ENCODE peak calls at places on chromosome X, in ten cellular contexts. U is HCT116, H is stomach, Y is GM23338, D is SK-N-SH, J is sigmoid colon, B is esophagus muscularis mucosa, S is transverse colon, Q is Panc1, L is H1. F is an unnamed sample.

GRCh38 chrX:23385242-23385641 is 50.6 kb downstream of the PTCHD1 start:
- DNase-seq in J (no peak), B (no peak), L (no peak), Q (no peak), U (no peak), S (no peak), H (no peak), Y (no peak), D (no peak), F (no peak)

GRCh38 chrX:41333994-41334865 is at the start of gene DDX3X:
- DNase-seq in J (peak), H (peak), Q (no peak), D (peak), B (peak), Y (peak), S (peak), L (no peak), U (peak), F (peak)

GRCh38 chrX:13268874-13269273 is 51.0 kb downstream of the ATXN3L start:
- DNase-seq in D (no peak), J (no peak), S (no peak), L (no peak), Q (no peak), Y (no peak), H (no peak), U (no peak), B (no peak), F (no peak)

GRCh38 chrX:125998432-125998831 is 167.7 kb downstream of the DCAF12L2 start:
- DNase-seq in Y (peak), D (peak), U (no peak), L (no peak), Q (peak), H (no peak), B (no peak), S (no peak), J (no peak), F (no peak)

GRCh38 chrX:133448512-133449076 is 33.3 kb upstream of the GPC4 start:
- DNase-seq in Y (peak), L (no peak), J (no peak), Q (no peak), U (no peak), S (no peak), B (no peak), H (no peak), D (no peak), F (no peak)

GRCh38 chrX:22278375-22278774 is 5.7 kb downstream of the CBLL2 start:
- DNase-seq in D (no peak), L (no peak), H (no peak), J (no peak), S (no peak), U (no peak), B (no peak), Q (no peak), Y (peak), F (no peak)

GRCh38 chrX:74906427-74906826 is 18.8 kb downstream of the NEXMIF start:
- DNase-seq in B (no peak), Q (no peak), S (no peak), Y (no peak), D (no peak), J (no peak), L (no peak), H (no peak), U (no peak), F (no peak)

GRCh38 chrX:121308276-121308805 is 260.9 kb downstream of the GLUD2 start:
- DNase-seq in J (no peak), Q (peak), S (peak), H (no peak), Y (peak), B (no peak), D (peak), L (no peak), U (peak), F (no peak)

GRCh38 chrX:148310402-148311200 is 189.8 kb upstream of the AFF2 start:
- DNase-seq in D (no peak), Y (no peak), Q (no peak), B (no peak), U (no peak), S (no peak), J (no peak), L (no peak), H (no peak), F (no peak)

GRCh38 chrX:43165343-43165920 is 387.5 kb upstream of the PPP1R2C start:
- DNase-seq in Q (no peak), U (no peak), Y (no peak), B (no peak), D (no peak), L (no peak), J (no peak), S (no peak), H (no peak), F (no peak)

GRCh38 chrX:118347131-118347530 is 1.2 kb downstream of the WDR44 start:
- DNase-seq in B (no peak), H (no peak), L (no peak), S (no peak), J (no peak), Q (no peak), Y (no peak), D (peak), U (no peak), F (no peak)

GRCh38 chrX:103730746-103731508 is 20.2 kb downstream of the TMEM31 start:
- DNase-seq in S (no peak), Q (no peak), B (no peak), L (no peak), Y (no peak), J (no peak), D (no peak), H (no peak), U (no peak), F (no peak)

GRCh38 chrX:68060506-68061205 is 372.6 kb downstream of the OPHN1 start:
- DNase-seq in S (no peak), U (no peak), J (no peak), B (no peak), L (no peak), Q (no peak), Y (peak), D (no peak), H (no peak), F (no peak)

GRCh38 chrX:129091097-129091496 is 432.2 kb downstream of the SMARCA1 start:
- DNase-seq in Q (no peak), S (no peak), D (no peak), U (no peak), Y (peak), H (no peak), J (no peak), L (peak), B (no peak), F (no peak)

GRCh38 chrX:120311632-120312000 is 355 bp upstream of the TMEM255A start:
- DNase-seq in S (no peak), L (no peak), Q (no peak), B (no peak), D (no peak), H (no peak), U (no peak), Y (no peak), J (no peak), F (no peak)

GRCh38 chrX:153687121-153688039 is at the start of gene SLC6A8:
- DNase-seq in D (peak), J (peak), Q (no peak), Y (peak), U (peak), L (no peak), B (no peak), H (peak), S (peak), F (peak)

GRCh38 chrX:134459683-134460004 is 321 bp upstream of the HPRT1 start:
- DNase-seq in Y (no peak), S (no peak), U (no peak), H (no peak), D (no peak), B (no peak), L (no peak), J (no peak), Q (no peak), F (no peak)

GRCh38 chrX:581717-582116 is 48.9 kb upstream of the SHOX start:
- DNase-seq in S (no peak), B (no peak), J (no peak), Q (no peak), H (no peak), Y (no peak), D (no peak), U (no peak), L (no peak), F (no peak)

GRCh38 chrX:8748855-8749254 is 16.9 kb upstream of the ANOS1 start:
- DNase-seq in H (no peak), U (no peak), Y (peak), Q (no peak), L (no peak), S (no peak), D (peak), J (no peak), B (no peak), F (no peak)

GRCh38 chrX:155757366-155757765 is 123.8 kb upstream of the VAMP7 start:
- DNase-seq in Q (no peak), L (no peak), J (no peak), B (no peak), H (no peak), S (no peak), D (no peak), Y (no peak), U (no peak), F (no peak)

GRCh38 chrX:56729152-56729557 is at the start of gene NBDY:
- DNase-seq in L (no peak), U (no peak), D (peak), H (peak), Q (no peak), B (no peak), J (no peak), S (peak), Y (peak), F (peak)

GRCh38 chrX:120365320-120365719 is 3.4 kb downstream of the ATP1B4 start:
- DNase-seq in U (no peak), J (no peak), D (peak), H (peak), Y (peak), B (no peak), S (peak), Q (no peak), L (no peak), F (no peak)

GRCh38 chrX:9227276-9227675 is 193.3 kb upstream of the FAM9B start:
- DNase-seq in U (no peak), Q (no peak), H (no peak), S (no peak), L (no peak), D (no peak), B (no peak), Y (no peak), J (no peak), F (no peak)

GRCh38 chrX:41734530-41734929 is 10.5 kb downstream of the GPR82 start:
- DNase-seq in J (no peak), U (peak), H (no peak), Y (peak), L (no peak), D (peak), B (no peak), S (no peak), Q (peak), F (no peak)

DNA sequence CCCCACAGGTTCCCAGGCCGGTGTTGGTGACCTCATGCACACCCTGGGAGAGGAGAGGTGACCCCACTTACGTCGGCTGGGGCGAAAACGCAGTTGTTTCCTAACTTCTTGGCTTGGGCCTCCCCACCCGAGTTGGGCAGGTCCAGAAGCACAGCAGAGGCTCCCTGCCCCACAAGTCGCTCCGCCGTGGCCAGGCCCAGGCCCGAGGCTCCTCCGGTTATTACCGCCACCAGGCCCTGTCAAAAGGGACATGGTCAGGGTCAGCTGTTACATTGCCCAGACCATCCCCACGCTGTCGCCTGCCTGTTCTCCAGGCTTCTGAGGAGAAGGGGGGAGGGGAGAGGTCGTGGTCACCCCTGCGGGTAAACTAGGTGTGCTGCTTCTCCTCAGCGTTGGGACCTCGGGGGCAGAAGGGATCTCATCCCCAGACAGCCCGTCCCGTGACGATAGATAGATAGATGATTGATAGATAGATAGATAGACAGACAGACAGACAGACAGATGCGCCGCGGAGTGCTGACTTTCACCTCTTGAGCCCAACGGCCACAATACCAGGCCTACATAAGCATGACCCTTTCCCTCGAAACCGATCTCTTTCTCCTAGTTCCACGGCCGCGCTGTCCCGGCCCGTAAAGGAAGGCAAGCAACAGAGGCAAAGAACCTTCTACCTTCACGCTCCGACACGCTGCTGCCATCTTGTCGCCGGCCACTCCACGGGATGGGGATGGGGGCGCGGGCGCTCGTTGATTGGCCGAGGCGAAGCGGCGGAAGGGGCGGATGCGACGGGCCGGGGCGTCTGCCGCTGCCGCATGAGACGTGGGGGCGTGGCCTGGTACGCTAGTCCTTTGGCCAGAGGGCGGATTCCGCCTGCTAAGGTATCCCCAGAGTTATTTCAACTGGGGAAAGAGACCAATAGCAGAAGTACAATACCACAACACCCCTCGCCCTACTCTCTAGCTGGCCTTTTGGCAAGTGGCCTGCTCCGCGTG is at the start of gene HSD17B10:
- DNase-seq in B (peak), H (peak), D (peak), Y (peak), J (peak), Q (no peak), L (no peak), S (peak), U (peak), F (peak)
- TF ChIP-seq POLR2AphosphoS5 in B (peak), H (peak), D (peak), Y (peak), J (peak), Q (peak), L (peak), S (peak), U (peak), F (no peak)

DNA sequence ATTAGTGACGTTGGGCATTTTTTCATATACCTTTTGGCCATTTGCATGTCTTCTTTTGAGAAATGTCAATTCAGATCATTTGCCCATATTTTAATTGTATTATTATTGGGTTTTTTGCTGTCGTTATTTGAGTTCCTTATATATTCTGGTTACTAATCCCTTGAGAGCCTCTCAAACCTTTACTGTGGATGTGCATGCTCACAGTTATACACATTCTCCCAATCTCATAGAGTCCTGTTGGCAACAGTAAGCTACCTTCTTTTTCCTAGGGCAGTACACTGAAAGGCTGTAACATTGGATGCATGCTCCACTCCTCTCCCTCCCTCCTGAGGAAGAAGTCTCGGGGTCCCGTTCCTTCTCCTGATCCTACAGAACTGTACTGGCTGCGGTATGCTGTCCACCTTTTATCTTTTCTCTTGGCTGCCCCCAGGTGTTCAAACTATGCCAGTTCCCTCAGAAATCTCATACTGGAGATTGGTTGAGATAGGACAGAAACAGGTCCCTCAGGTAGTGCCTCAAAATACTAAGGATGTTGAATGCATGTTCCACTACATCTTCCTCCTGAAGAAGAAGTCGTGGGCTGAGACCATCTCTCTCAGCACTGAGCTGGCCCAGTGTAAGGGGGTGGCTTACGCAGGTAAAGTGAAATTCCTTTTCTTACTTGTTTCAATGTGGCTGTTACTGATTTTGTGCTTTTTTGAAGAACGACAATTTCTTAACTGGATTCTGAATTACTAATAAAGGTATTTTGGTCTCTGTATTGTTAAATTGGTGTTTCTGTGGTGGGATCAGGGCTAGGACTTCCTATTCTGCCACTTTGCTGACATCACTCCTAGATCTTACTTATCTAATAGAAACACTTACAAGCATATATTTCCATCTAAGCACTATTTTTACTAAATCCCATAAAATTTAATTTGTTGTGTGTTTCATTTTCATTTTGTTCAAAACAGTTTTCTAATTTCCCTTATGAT is 145.4 kb upstream of the HUWE1 start:
- DNase-seq in H (no peak), U (peak), S (peak), J (no peak), L (no peak), Q (no peak), Y (peak), B (no peak), D (peak), F (no peak)
- TF ChIP-seq POLR2AphosphoS5 in H (no peak), U (no peak), S (no peak), J (no peak), L (no peak), Q (no peak), Y (no peak), B (no peak), D (no peak), F (no peak)

GRCh38 chrX:73213734-73214133 is 917 bp downstream of the NAP1L2 start:
- DNase-seq in D (no peak), Y (no peak), B (no peak), L (no peak), J (no peak), Q (no peak), S (no peak), U (no peak), H (no peak), F (no peak)

GRCh38 chrX:73215263-73215662 is 612 bp upstream of the NAP1L2 start:
- DNase-seq in U (no peak), D (no peak), L (no peak), H (no peak), Q (no peak), Y (peak), S (no peak), J (no peak), B (no peak), F (no peak)

GRCh38 chrX:73214366-73215094 is at the start of gene NAP1L2:
- DNase-seq in D (no peak), U (no peak), J (peak), L (peak), Y (peak), S (peak), H (no peak), Q (no peak), B (no peak), F (peak)
- TF ChIP-seq POLR2AphosphoS5 in D (no peak), U (no peak), J (peak), L (no peak), Y (peak), S (peak), H (peak), Q (no peak), B (peak), F (no peak)

DNA sequence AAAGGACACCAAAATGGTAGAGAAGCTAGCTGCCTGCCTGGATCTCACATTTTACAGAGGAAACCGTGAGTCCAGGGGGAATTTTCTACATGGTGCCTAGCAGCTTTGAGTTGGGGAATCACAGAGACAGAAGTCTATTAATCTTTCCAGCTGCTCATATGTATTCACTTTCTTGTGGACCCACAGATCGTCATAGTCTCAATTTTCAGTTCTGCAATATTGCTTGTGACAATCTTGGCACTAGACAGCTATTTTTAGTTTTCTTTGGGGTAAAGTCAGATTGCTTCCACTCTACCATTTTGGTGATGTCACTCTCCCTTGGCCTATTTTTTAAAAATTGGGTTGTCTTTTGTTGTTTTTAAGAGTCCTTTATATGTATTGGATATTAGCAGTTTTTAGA is 233.4 kb upstream of the STK26 start:
- DNase-seq in S (no peak), J (no peak), B (no peak), Q (no peak), L (no peak), D (no peak), U (no peak), Y (no peak), H (no peak), F (no peak)
- TF ChIP-seq POLR2AphosphoS5 in S (no peak), J (no peak), B (no peak), Q (no peak), L (no peak), D (no peak), U (no peak), Y (no peak), H (no peak), F (no peak)

DNA sequence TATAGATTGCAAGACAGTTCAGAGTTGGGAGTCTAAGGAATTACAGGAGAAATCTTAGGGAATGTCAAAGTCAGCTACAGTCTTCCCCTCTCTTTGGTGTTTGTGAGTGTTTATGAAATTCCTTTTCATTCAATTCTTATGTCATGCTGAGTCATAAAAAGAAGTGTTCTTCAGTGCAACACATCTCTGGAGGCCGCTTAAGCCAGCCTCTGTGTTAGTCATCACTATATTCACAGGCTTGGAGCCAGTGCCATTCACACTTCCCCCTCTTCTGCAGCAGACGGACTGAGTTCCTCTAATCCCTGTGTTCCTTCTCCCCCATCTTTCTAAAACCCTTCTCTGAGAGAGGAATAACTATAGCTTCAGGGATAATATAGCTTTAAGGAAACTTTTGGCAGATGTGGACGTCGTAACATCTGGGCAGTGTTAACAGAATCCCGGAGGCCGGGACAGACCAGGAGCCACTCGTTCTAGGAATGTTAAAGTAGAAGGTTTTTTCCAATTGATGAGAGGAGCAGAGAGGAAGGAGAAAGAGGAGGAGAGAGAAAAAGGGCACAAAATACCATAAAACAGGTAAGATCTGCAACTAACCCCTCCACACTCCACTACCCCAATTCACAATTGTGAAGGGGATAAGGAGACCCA is at the start of gene SRPX2:
- DNase-seq in D (no peak), U (peak), S (peak), H (no peak), B (no peak), Q (peak), L (no peak), Y (no peak), J (peak), F (peak)
- TF ChIP-seq POLR2AphosphoS5 in D (no peak), U (peak), S (peak), H (no peak), B (peak), Q (no peak), L (no peak), Y (no peak), J (peak), F (no peak)

DNA sequence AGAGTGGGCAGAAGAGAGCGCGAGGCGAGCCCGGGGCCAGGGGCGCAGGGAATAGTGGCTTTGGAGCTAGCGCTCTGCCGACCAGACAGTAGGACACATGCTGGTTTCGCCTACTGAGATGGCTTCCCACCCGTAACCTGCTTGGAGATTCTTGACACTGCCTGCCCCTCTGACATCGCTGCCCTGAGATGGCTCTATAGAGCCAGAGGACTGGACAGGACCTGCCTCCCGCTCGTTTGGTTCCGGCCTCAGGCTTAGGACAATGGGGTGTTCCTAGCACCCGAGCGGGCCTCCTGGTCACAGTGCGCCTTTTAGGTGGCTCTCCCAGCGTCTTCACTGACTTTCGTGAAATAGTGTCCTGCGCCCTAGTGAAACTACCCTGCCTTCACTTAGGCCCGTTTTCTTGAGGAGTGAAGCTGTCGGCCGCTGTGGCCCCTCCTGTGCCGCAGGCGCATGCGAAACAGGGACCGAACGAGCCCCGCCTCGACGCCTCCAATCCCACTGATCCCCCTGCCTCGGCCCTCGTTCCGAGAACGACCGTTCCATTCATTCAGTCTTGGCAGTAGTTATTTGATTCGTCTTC is 608 bp downstream of the TAF1 start:
- DNase-seq in D (peak), H (no peak), S (peak), Q (no peak), Y (peak), L (no peak), U (no peak), B (no peak), J (no peak), F (no peak)
- TF ChIP-seq POLR2AphosphoS5 in D (no peak), H (no peak), S (no peak), Q (no peak), Y (no peak), L (no peak), U (peak), B (no peak), J (no peak), F (no peak)